ENCODE peak calls at places on chromosomes 1 and 21, in six cellular contexts. One of them, this sample, is unnamed.

GRCh38 chr1:207873055-207873890 is 37.7 kb downstream of the CD34 start:
- DNase-seq in H1: no peak
- DNase-seq in GM12878: no peak
- DNase-seq in HepG2: no peak
- DNase-seq in GM12891: no peak
- DNase-seq in K562: peak
- DNase-seq in this sample: no peak

GRCh38 chr1:36561365-36561731 is 78.6 kb upstream of the CSF3R start:
- DNase-seq in H1: peak
- DNase-seq in GM12878: no peak
- DNase-seq in HepG2: no peak
- DNase-seq in GM12891: no peak
- DNase-seq in K562: no peak
- DNase-seq in this sample: no peak

GRCh38 chr1:199041173-199041914 is 402.5 kb downstream of the PTPRC start:
- DNase-seq in H1: no peak
- DNase-seq in GM12878: peak
- DNase-seq in HepG2: no peak
- DNase-seq in GM12891: peak
- DNase-seq in K562: no peak
- DNase-seq in this sample: peak

GRCh38 chr1:161473363-161473762 is 31.9 kb upstream of the FCGR2A start:
- DNase-seq in H1: peak
- DNase-seq in GM12878: no peak
- DNase-seq in HepG2: peak
- DNase-seq in GM12891: no peak
- DNase-seq in K562: peak
- DNase-seq in this sample: no peak

GRCh38 chr1:201537966-201538617 is 835 bp upstream of the NAV1 start:
- DNase-seq in H1: peak
- DNase-seq in GM12878: no peak
- DNase-seq in HepG2: no peak
- DNase-seq in GM12891: no peak
- DNase-seq in K562: no peak
- DNase-seq in this sample: no peak

GRCh38 chr1:58848818-58849411 is 65.1 kb upstream of the JUN start:
- DNase-seq in H1: no peak
- DNase-seq in GM12878: no peak
- DNase-seq in HepG2: peak
- DNase-seq in GM12891: no peak
- DNase-seq in K562: peak
- DNase-seq in this sample: no peak

GRCh38 chr1:114353233-114353632 is 157.8 kb downstream of the TRIM33 start:
- DNase-seq in H1: peak
- DNase-seq in GM12878: no peak
- DNase-seq in HepG2: peak
- DNase-seq in GM12891: peak
- DNase-seq in K562: peak
- DNase-seq in this sample: no peak

GRCh38 chr1:174007846-174008245 is 14.3 kb downstream of the RC3H1 start:
- DNase-seq in H1: no peak
- DNase-seq in GM12878: no peak
- DNase-seq in HepG2: no peak
- DNase-seq in GM12891: no peak
- DNase-seq in K562: no peak
- DNase-seq in this sample: no peak

GRCh38 chr1:81998165-81998564 is 197.4 kb downstream of the ADGRL2 start:
- DNase-seq in H1: no peak
- DNase-seq in GM12878: no peak
- DNase-seq in HepG2: no peak
- DNase-seq in GM12891: no peak
- DNase-seq in K562: no peak
- DNase-seq in this sample: no peak

GRCh38 chr21:44301961-44302406 is 2.1 kb downstream of the PFKL start:
- DNase-seq in H1: no peak
- DNase-seq in GM12878: no peak
- DNase-seq in HepG2: peak
- DNase-seq in GM12891: no peak
- DNase-seq in K562: no peak
- DNase-seq in this sample: no peak

GRCh38 chr1:60425528-60425927 is 352.0 kb upstream of the C1orf87 start:
- DNase-seq in H1: no peak
- DNase-seq in GM12878: no peak
- DNase-seq in HepG2: peak
- DNase-seq in GM12891: no peak
- DNase-seq in K562: no peak
- DNase-seq in this sample: no peak

GRCh38 chr1:61839702-61840101 is 97.4 kb downstream of the PATJ start:
- DNase-seq in H1: no peak
- DNase-seq in GM12878: no peak
- DNase-seq in HepG2: no peak
- DNase-seq in GM12891: no peak
- DNase-seq in K562: no peak
- DNase-seq in this sample: no peak

GRCh38 chr1:212700597-212700891 is 904 bp upstream of the BATF3 start:
- DNase-seq in H1: no peak
- DNase-seq in GM12878: no peak
- DNase-seq in HepG2: no peak
- DNase-seq in GM12891: no peak
- DNase-seq in K562: no peak
- DNase-seq in this sample: no peak

GRCh38 chr1:119874186-119874585 is 22.1 kb downstream of the ADAM30 start:
- DNase-seq in H1: no peak
- DNase-seq in GM12878: no peak
- DNase-seq in HepG2: no peak
- DNase-seq in GM12891: no peak
- DNase-seq in K562: peak
- DNase-seq in this sample: no peak

GRCh38 chr1:27958513-27958912 is 1.3 kb upstream of the XKR8 start:
- DNase-seq in H1: no peak
- DNase-seq in GM12878: no peak
- DNase-seq in HepG2: no peak
- DNase-seq in GM12891: no peak
- DNase-seq in K562: no peak
- DNase-seq in this sample: no peak

GRCh38 chr1:31788825-31789256 is 24.7 kb upstream of the ADGRB2 start:
- DNase-seq in H1: peak
- DNase-seq in GM12878: peak
- DNase-seq in HepG2: peak
- DNase-seq in GM12891: no peak
- DNase-seq in K562: no peak
- DNase-seq in this sample: no peak

GRCh38 chr1:212060632-212061472 is 25.3 kb downstream of the DTL start:
- DNase-seq in H1: no peak
- DNase-seq in GM12878: no peak
- DNase-seq in HepG2: no peak
- DNase-seq in GM12891: no peak
- DNase-seq in K562: no peak
- DNase-seq in this sample: no peak

GRCh38 chr1:160837558-160838205 is 25.0 kb downstream of the CD244 start:
- DNase-seq in H1: no peak
- DNase-seq in GM12878: peak
- DNase-seq in HepG2: no peak
- DNase-seq in GM12891: peak
- DNase-seq in K562: peak
- DNase-seq in this sample: peak

GRCh38 chr1:222829868-222830267 is 15.0 kb downstream of the DISP1 start:
- DNase-seq in H1: no peak
- DNase-seq in GM12878: no peak
- DNase-seq in HepG2: no peak
- DNase-seq in GM12891: no peak
- DNase-seq in K562: no peak
- DNase-seq in this sample: no peak

GRCh38 chr1:224175615-224176014 is 7.4 kb upstream of the DEGS1 start:
- DNase-seq in H1: peak
- DNase-seq in GM12878: no peak
- DNase-seq in HepG2: no peak
- DNase-seq in GM12891: no peak
- DNase-seq in K562: no peak
- DNase-seq in this sample: no peak

GRCh38 chr1:240312872-240313271 is 221.2 kb downstream of the FMN2 start:
- DNase-seq in H1: no peak
- DNase-seq in GM12878: no peak
- DNase-seq in HepG2: no peak
- DNase-seq in GM12891: no peak
- DNase-seq in K562: no peak
- DNase-seq in this sample: no peak

GRCh38 chr1:30745834-30746208 is 11.8 kb downstream of the LAPTM5 start:
- DNase-seq in H1: no peak
- DNase-seq in GM12878: no peak
- DNase-seq in HepG2: no peak
- DNase-seq in GM12891: no peak
- DNase-seq in K562: no peak
- DNase-seq in this sample: no peak

GRCh38 chr1:149888999-149889289 is 10.4 kb upstream of the BOLA1 start:
- DNase-seq in H1: no peak
- DNase-seq in GM12878: no peak
- DNase-seq in HepG2: no peak
- DNase-seq in GM12891: no peak
- DNase-seq in K562: peak
- DNase-seq in this sample: no peak

GRCh38 chr1:14217384-14217783 is 381.1 kb upstream of the KAZN start:
- DNase-seq in H1: no peak
- DNase-seq in GM12878: no peak
- DNase-seq in HepG2: no peak
- DNase-seq in GM12891: no peak
- DNase-seq in K562: no peak
- DNase-seq in this sample: no peak

GRCh38 chr1:206766251-206766856 is 4.2 kb upstream of the IL19 start:
- DNase-seq in H1: no peak
- DNase-seq in GM12878: peak
- DNase-seq in HepG2: peak
- DNase-seq in GM12891: no peak
- DNase-seq in K562: peak
- DNase-seq in this sample: no peak

GRCh38 chr1:225881081-225882007 is 836 bp downstream of the TMEM63A start:
- DNase-seq in H1: no peak
- DNase-seq in GM12878: no peak
- DNase-seq in HepG2: peak
- DNase-seq in GM12891: peak
- DNase-seq in K562: peak
- DNase-seq in this sample: peak

GRCh38 chr1:71621785-71622184 is 541.0 kb upstream of the ZRANB2 start:
- DNase-seq in H1: no peak
- DNase-seq in GM12878: no peak
- DNase-seq in HepG2: no peak
- DNase-seq in GM12891: no peak
- DNase-seq in K562: no peak
- DNase-seq in this sample: no peak

GRCh38 chr1:226988337-226988672 is 48.2 kb downstream of the COQ8A start:
- DNase-seq in H1: no peak
- DNase-seq in GM12878: no peak
- DNase-seq in HepG2: no peak
- DNase-seq in GM12891: no peak
- DNase-seq in K562: no peak
- DNase-seq in this sample: no peak

GRCh38 chr1:162292422-162292849 is 84.2 kb downstream of the SPATA46 start:
- DNase-seq in H1: no peak
- DNase-seq in GM12878: no peak
- DNase-seq in HepG2: no peak
- DNase-seq in GM12891: no peak
- DNase-seq in K562: no peak
- DNase-seq in this sample: no peak

GRCh38 chr1:200258447-200259375 is 151.1 kb downstream of the ZNF281 start:
- DNase-seq in H1: no peak
- DNase-seq in GM12878: no peak
- DNase-seq in HepG2: peak
- DNase-seq in GM12891: no peak
- DNase-seq in K562: peak
- DNase-seq in this sample: no peak

GRCh38 chr1:112909847-112910246 is 46.1 kb downstream of the SLC16A1 start:
- DNase-seq in H1: no peak
- DNase-seq in GM12878: no peak
- DNase-seq in HepG2: no peak
- DNase-seq in GM12891: no peak
- DNase-seq in K562: no peak
- DNase-seq in this sample: no peak

GRCh38 chr1:87787551-87787950 is 458.9 kb downstream of the LMO4 start:
- DNase-seq in H1: no peak
- DNase-seq in GM12878: no peak
- DNase-seq in HepG2: peak
- DNase-seq in GM12891: no peak
- DNase-seq in K562: no peak
- DNase-seq in this sample: no peak

GRCh38 chr1:87977145-87977544 is 648.5 kb downstream of the LMO4 start:
- DNase-seq in H1: no peak
- DNase-seq in GM12878: no peak
- DNase-seq in HepG2: no peak
- DNase-seq in GM12891: no peak
- DNase-seq in K562: no peak
- DNase-seq in this sample: no peak

GRCh38 chr1:91011726-91012125 is 10.1 kb downstream of the ZNF644 start:
- DNase-seq in H1: no peak
- DNase-seq in GM12878: no peak
- DNase-seq in HepG2: no peak
- DNase-seq in GM12891: no peak
- DNase-seq in K562: no peak
- DNase-seq in this sample: no peak

GRCh38 chr1:172556461-172556860 is 23.5 kb downstream of the SUCO start:
- DNase-seq in H1: no peak
- DNase-seq in GM12878: no peak
- DNase-seq in HepG2: no peak
- DNase-seq in GM12891: no peak
- DNase-seq in K562: no peak
- DNase-seq in this sample: no peak

GRCh38 chr1:159341736-159342135 is 39.6 kb downstream of the FCER1A start:
- DNase-seq in H1: no peak
- DNase-seq in GM12878: no peak
- DNase-seq in HepG2: no peak
- DNase-seq in GM12891: no peak
- DNase-seq in K562: no peak
- DNase-seq in this sample: no peak
- TF ChIP-seq TAF1 in H1: no peak
- TF ChIP-seq TAF1 in GM12878: no peak
- TF ChIP-seq TAF1 in HepG2: no peak
- TF ChIP-seq TAF1 in GM12891: no peak
- TF ChIP-seq TAF1 in K562: no peak
- TF ChIP-seq TAF1 in this sample: no peak

GRCh38 chr21:46285761-46286667 is at the start of gene YBEY:
- DNase-seq in H1: peak
- DNase-seq in GM12878: peak
- DNase-seq in HepG2: peak
- DNase-seq in GM12891: peak
- DNase-seq in K562: peak
- DNase-seq in this sample: peak
- TF ChIP-seq POLR2A in H1: peak
- TF ChIP-seq POLR2A in GM12878: peak
- TF ChIP-seq POLR2A in HepG2: peak
- TF ChIP-seq POLR2A in GM12891: peak
- TF ChIP-seq POLR2A in K562: peak
- TF ChIP-seq POLR2A in this sample: peak

GRCh38 chr1:156508205-156508954 is 7.8 kb upstream of the MEF2D start:
- DNase-seq in H1: no peak
- DNase-seq in GM12878: no peak
- DNase-seq in HepG2: no peak
- DNase-seq in GM12891: no peak
- DNase-seq in K562: peak
- DNase-seq in this sample: no peak
- TF ChIP-seq POLR2AphosphoS5 in H1: no peak
- TF ChIP-seq POLR2AphosphoS5 in GM12878: peak
- TF ChIP-seq POLR2AphosphoS5 in HepG2: no peak
- TF ChIP-seq POLR2AphosphoS5 in GM12891: no peak
- TF ChIP-seq POLR2AphosphoS5 in K562: no peak
- TF ChIP-seq POLR2AphosphoS5 in this sample: no peak

GRCh38 chr1:115874929-115875328 is 34.0 kb upstream of the NHLH2 start:
- DNase-seq in H1: no peak
- DNase-seq in GM12878: no peak
- DNase-seq in HepG2: no peak
- DNase-seq in GM12891: no peak
- DNase-seq in K562: no peak
- DNase-seq in this sample: no peak
- TF ChIP-seq TAF1 in H1: no peak
- TF ChIP-seq TAF1 in GM12878: no peak
- TF ChIP-seq TAF1 in HepG2: no peak
- TF ChIP-seq TAF1 in GM12891: no peak
- TF ChIP-seq TAF1 in K562: no peak
- TF ChIP-seq TAF1 in this sample: no peak